ENCODE peak calls at places on chromosome 6, in seven cellular contexts. W is HFF-Myc, O is HCT116, D is PC-3, T is spleen, L is pancreas, M is vagina. I is an unnamed sample.

GRCh38 chr6:165662041-165662491 is 975 bp downstream of the PDE10A start:
- DNase-seq in W (no peak), O (no peak), D (no peak), T (no peak), L (no peak), M (no peak), I (no peak)

GRCh38 chr6:6866656-6867390 is 240.9 kb upstream of the RREB1 start:
- DNase-seq in W (no peak), O (no peak), D (no peak), T (no peak), L (no peak), M (no peak), I (no peak)

GRCh38 chr6:11911535-11911934 is 100.6 kb upstream of the HIVEP1 start:
- DNase-seq in W (no peak), O (no peak), D (no peak), T (no peak), L (no peak), M (no peak), I (peak)

GRCh38 chr6:165776699-165777098 is 113.7 kb upstream of the PDE10A start:
- DNase-seq in W (no peak), O (no peak), D (no peak), T (no peak), L (no peak), M (no peak), I (no peak)

GRCh38 chr6:64259372-64259771 is 623.8 kb downstream of the PHF3 start:
- DNase-seq in W (no peak), O (no peak), D (no peak), T (no peak), L (no peak), M (no peak), I (no peak)

GRCh38 chr6:72140795-72141194 is 254.4 kb downstream of the RIMS1 start:
- DNase-seq in W (no peak), O (no peak), D (peak), T (no peak), L (no peak), M (no peak), I (no peak)

GRCh38 chr6:140871911-140872310 is 1260.8 kb upstream of the GJE1 start:
- DNase-seq in W (no peak), O (no peak), D (peak), T (no peak), L (no peak), M (no peak), I (no peak)

GRCh38 chr6:43680583-43681120 is 6.9 kb downstream of the MRPS18A start:
- DNase-seq in W (no peak), O (no peak), D (no peak), T (no peak), L (no peak), M (no peak), I (no peak)

GRCh38 chr6:167300902-167301425 is 9.8 kb downstream of the UNC93A start:
- DNase-seq in W (no peak), O (no peak), D (no peak), T (peak), L (no peak), M (no peak), I (no peak)

GRCh38 chr6:119446623-119447008 is 97.1 kb upstream of the MAN1A1 start:
- DNase-seq in W (no peak), O (no peak), D (peak), T (no peak), L (peak), M (no peak), I (peak)

GRCh38 chr6:142984386-142984785 is 39.4 kb upstream of the HIVEP2 start:
- DNase-seq in W (no peak), O (no peak), D (no peak), T (no peak), L (no peak), M (no peak), I (no peak)

DNA sequence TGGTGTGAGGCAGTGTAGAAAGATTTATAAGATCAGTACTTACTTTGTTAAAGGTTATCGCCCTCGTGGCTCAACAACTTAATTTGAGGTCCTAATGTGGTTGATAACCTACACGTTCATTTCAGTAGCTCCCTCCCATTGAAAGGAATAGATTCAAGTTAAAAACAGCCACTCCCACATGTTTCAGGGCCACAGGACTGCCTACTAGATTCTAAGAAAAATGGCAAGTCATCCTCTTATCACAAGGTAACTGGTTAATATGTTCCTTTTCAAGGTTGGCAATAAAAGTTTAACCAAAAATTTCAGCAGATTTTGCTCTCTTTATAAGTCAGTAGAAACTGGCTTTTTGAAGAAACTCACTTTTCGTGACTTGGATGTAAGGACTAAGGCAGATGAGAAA is 17.1 kb downstream of the GSTA2 start:
- DNase-seq in W (no peak), O (no peak), D (no peak), T (no peak), L (no peak), M (no peak), I (no peak)
- H3K4me3 ChIP-seq in W (no peak), O (no peak), D (no peak), T (no peak), L (no peak), M (no peak), I (no peak)

DNA sequence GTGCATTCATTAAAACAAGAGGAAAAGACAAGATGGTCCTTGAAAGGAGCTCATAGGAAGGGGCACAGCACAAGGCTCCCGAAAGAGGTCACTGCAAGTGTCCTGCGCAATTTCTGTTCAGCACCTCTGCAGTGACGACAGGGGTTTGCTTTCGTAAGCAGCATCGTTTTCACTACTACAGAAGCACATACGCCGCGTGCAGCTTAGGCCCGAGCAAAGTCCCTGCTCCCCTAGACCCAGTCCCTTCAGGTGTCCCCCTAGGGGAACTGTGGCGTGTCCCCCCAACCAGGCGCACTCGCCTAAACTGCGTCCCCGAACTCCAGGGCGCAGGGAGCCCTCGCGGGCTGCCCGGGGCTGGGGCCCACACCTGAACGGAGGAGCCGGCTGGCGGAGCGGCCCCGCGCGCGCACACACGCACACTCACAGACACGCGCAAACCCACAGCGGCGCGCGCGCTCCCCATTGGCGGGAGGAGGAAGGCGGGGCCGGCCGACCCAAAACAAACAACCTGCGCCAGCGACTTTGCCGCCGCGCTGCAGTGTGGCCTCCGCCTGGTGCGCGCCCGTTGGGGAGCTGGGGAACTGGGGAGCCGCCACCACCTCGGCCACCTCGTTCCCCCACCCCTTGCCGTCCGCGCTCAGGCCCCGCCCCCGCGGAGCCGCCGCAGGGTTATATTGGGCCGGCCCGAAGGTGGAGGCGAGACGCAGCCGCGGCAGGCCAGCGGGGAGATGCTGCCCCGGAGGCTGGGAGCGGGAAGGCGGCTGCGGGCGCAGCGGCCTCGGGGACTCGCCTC is at the start of gene FOXQ1:
- DNase-seq in W (no peak), O (peak), D (peak), T (peak), L (peak), M (no peak), I (no peak)
- H3K4me3 ChIP-seq in W (peak), O (peak), D (peak), T (peak), L (peak), M (peak), I (peak)

DNA sequence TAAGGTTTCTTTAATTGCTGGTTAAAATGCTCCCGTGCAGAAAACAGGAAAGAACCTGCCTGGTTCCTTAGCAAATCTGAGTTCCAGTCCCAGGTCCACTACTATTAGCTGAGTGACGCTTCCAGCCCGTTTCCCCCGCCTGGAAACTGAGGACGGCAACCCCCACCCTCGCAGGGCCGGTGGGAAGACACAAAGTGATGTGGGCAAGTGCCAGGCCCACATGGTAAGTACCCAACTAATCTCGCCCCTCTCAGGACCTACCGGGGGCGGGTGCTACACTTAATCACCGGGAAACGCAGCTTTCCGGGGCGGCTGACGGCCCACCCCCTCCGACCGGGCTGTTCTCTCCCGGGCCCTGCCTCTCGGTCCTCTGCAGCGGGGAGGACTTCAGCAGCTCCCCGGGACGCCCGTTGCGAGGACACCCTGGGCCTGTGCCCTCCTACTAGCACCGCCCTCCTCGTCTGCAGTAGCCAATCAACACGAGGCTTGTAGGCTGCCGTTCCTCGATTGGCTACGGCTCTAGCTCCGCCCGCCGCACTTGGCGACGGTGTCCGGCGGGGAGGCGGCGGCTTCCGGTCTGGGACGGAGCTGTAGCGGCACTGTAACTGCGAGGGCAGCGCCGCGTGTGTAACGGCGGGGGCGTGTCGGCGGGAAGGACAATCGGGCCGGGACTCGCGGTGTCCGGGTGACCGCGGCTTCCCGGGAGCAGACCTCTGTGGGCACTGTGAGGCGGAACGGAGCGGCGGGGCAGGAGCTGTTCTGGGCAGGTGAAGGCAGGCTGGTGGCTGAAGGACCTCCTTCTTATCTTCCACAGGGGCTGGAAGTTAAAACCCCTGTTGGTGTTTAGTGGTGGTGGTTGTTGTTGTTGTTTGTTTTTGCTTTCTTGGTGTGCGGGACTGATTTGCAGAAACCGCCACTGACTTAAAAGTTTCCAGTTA is at the start of gene ZBTB9:
- DNase-seq in W (peak), O (peak), D (peak), T (peak), L (peak), M (no peak), I (peak)
- H3K4me3 ChIP-seq in W (peak), O (peak), D (peak), T (peak), L (peak), M (peak), I (peak)

GRCh38 chr6:144897441-144897921 is 612.3 kb downstream of the UTRN start:
- DNase-seq in W (peak), O (peak), D (peak), T (no peak), L (no peak), M (no peak), I (peak)

GRCh38 chr6:144898052-144898689 is 613.0 kb downstream of the UTRN start:
- DNase-seq in W (no peak), O (peak), D (peak), T (no peak), L (no peak), M (no peak), I (no peak)

GRCh38 chr6:144899161-144899560 is 614.0 kb downstream of the UTRN start:
- DNase-seq in W (no peak), O (no peak), D (peak), T (no peak), L (no peak), M (no peak), I (peak)

GRCh38 chr6:144896876-144897275 is 611.7 kb downstream of the UTRN start:
- DNase-seq in W (no peak), O (no peak), D (no peak), T (no peak), L (no peak), M (no peak), I (no peak)

GRCh38 chr6:144898741-144899140 is 613.6 kb downstream of the UTRN start:
- DNase-seq in W (no peak), O (no peak), D (peak), T (no peak), L (no peak), M (no peak), I (no peak)
- H3K4me3 ChIP-seq in W (no peak), O (no peak), D (peak), T (no peak), L (no peak), M (no peak), I (no peak)

DNA sequence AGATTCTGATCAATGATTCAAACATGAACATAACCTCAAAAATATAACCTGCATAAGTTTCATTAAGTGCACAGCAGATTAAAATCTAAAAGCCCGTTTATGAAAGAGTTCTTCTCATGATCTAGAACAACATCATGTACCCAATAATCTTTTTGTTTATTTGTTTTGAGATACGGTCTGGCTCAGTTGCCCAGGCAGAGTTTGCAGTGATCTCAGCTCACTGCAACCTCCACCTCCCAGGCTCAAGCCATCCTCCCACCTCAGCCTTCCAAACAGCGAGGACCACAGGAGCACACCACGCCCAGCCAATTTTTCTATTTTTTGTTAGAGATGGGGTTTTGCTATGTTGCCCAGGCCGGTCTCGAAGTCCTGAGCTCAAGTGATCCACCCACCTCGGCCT is 149.7 kb downstream of the CDK19 start:
- DNase-seq in W (no peak), O (no peak), D (no peak), T (no peak), L (no peak), M (no peak), I (no peak)
- H3K4me3 ChIP-seq in W (no peak), O (no peak), D (no peak), T (no peak), L (no peak), M (no peak), I (no peak)

DNA sequence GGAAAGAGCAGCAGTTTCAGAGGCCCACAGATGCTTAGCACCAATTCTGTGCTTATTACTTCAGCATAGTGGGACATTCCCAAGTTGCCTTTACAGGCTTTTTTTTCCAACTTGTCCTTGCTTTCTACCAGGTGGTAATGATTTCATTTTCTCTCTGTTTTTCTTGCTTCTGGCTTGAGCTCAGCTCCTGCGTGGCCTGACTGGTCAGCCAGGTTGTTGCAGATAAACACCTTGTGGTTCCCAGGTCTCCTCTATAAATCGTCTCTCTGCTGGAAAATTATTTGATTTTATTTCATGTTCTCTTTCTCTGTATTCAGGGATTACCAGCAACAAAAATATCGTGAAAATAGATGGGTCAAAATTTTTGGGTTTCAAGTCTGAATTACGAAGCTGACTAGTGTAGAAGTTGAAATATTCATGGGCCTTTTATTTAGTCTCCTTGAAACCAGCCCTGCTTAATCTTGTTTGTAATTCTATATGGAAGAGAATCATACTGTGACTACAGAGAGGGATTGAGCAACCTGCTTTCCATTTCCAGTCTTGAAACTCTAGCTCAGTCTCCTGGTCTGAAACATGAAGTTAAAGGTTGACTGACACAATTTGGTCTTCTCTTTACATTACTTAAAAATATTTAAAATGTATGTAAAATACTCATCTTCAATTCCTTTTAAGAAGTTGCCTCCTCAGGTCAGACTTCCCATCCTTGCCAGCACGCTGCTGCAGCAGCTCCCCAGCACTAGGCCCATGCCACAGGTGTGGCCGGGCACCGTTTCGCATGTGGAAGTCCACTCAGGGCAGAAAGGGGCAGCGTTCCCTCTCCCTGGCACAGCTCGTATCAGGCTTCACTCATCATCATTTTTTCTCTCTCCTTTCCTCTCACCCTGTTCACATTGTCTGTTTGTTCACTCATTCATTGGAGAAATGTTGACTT is 7.0 kb downstream of the DUSP22 start:
- DNase-seq in W (no peak), O (no peak), D (no peak), T (no peak), L (peak), M (no peak), I (no peak)
- H3K4me3 ChIP-seq in W (no peak), O (no peak), D (no peak), T (no peak), L (no peak), M (no peak), I (no peak)